ENCODE peak calls at places on chromosome 2, in four cellular contexts. G is adrenal gland, R is endothelial cell of umbilical vein, Z is gastrocnemius medialis. Q is an unnamed sample.

GRCh38 chr2:238720232-238720672 is 127.6 kb upstream of the TWIST2 start:
- DNase-seq in G (peak; percentile 64), R (peak; percentile 29), Z (no peak), Q (no peak)

GRCh38 chr2:228938629-228939028 is 332.5 kb downstream of the PID1 start:
- DNase-seq in G (no peak), R (no peak), Z (no peak), Q (no peak)

GRCh38 chr2:158618859-158619490 is 162.2 kb downstream of the PKP4 start:
- DNase-seq in G (no peak), R (no peak), Z (no peak), Q (no peak)

GRCh38 chr2:148754864-148755263 is 110.3 kb downstream of the EPC2 start:
- DNase-seq in G (no peak), R (no peak), Z (no peak), Q (no peak)

GRCh38 chr2:237254369-237254861 is 159.5 kb downstream of the COL6A3 start:
- DNase-seq in G (no peak), R (no peak), Z (no peak), Q (no peak)

GRCh38 chr2:31469648-31470047 is 55.1 kb upstream of the XDH start:
- DNase-seq in G (no peak), R (no peak), Z (no peak), Q (no peak)

GRCh38 chr2:42999391-42999811 is 207.0 kb upstream of the HAAO start:
- DNase-seq in G (peak; percentile 8), R (no peak), Z (no peak), Q (peak; percentile 69)

GRCh38 chr2:156481295-156481694 is 45.1 kb downstream of the GPD2 start:
- DNase-seq in G (no peak), R (no peak), Z (no peak), Q (no peak)

GRCh38 chr2:212548459-212548815 is 9.8 kb upstream of the ERBB4 start:
- DNase-seq in G (peak; percentile 30), R (peak; percentile 54), Z (no peak), Q (no peak)

GRCh38 chr2:69578201-69578555 is 65.4 kb downstream of the AAK1 start:
- DNase-seq in G (no peak), R (no peak), Z (peak; percentile 59), Q (no peak)

GRCh38 chr2:121018136-121019057 is 266.6 kb downstream of the TFCP2L1 start:
- DNase-seq in G (peak; percentile 22), R (no peak), Z (no peak), Q (no peak)

GRCh38 chr2:47654790-47655562 is 128.0 kb upstream of the MSH6 start:
- DNase-seq in G (no peak), R (no peak), Z (no peak), Q (no peak)

GRCh38 chr2:217901826-217902225 is 101.0 kb downstream of the TNS1 start:
- DNase-seq in G (peak; percentile 78), R (no peak), Z (no peak), Q (no peak)

GRCh38 chr2:240579771-240580614 is 6.5 kb upstream of the CAPN10 start:
- DNase-seq in G (peak; percentile 90), R (no peak), Z (no peak), Q (no peak)

GRCh38 chr2:7225848-7226247 is 308.6 kb downstream of the RNF144A start:
- DNase-seq in G (no peak), R (no peak), Z (no peak), Q (no peak)

GRCh38 chr2:196208915-196209314 is 37.5 kb upstream of the STK17B start:
- DNase-seq in G (no peak), R (no peak), Z (no peak), Q (no peak)

GRCh38 chr2:76279142-76279541 is 568.4 kb upstream of the GCFC2 start:
- DNase-seq in G (no peak), R (no peak), Z (no peak), Q (no peak)

GRCh38 chr2:136131484-136131960 is 13.6 kb upstream of the CXCR4 start:
- DNase-seq in G (no peak), R (no peak), Z (no peak), Q (no peak)

GRCh38 chr2:134609924-134610498 is 108.8 kb downstream of the TMEM163 start:
- DNase-seq in G (peak; percentile 28), R (no peak), Z (no peak), Q (no peak)

GRCh38 chr2:215435261-215435808 is 533 bp downstream of the FN1 start:
- DNase-seq in G (no peak), R (peak; percentile 45), Z (no peak), Q (peak; percentile 81)

GRCh38 chr2:168120310-168120709 is 127.1 kb downstream of the STK39 start:
- DNase-seq in G (no peak), R (no peak), Z (no peak), Q (no peak)

GRCh38 chr2:181474227-181474626 is 17.0 kb downstream of the ITGA4 start:
- DNase-seq in G (no peak), R (no peak), Z (no peak), Q (no peak)

GRCh38 chr2:189252991-189253680 is 73.6 kb upstream of the COL5A2 start:
- DNase-seq in G (no peak), R (peak; percentile 26), Z (no peak), Q (no peak)

GRCh38 chr2:1731512-1731962 is 12.8 kb downstream of the PXDN start:
- DNase-seq in G (no peak), R (no peak), Z (no peak), Q (peak; percentile 65)

GRCh38 chr2:68110102-68110501 is 47.3 kb upstream of the C1D start:
- DNase-seq in G (no peak), R (no peak), Z (no peak), Q (no peak)

GRCh38 chr2:96308248-96308647 is 2.9 kb upstream of the SNRNP200 start:
- DNase-seq in G (no peak), R (no peak), Z (no peak), Q (no peak)

GRCh38 chr2:20370191-20370590 is 19.5 kb upstream of the PUM2 start:
- DNase-seq in G (peak; percentile 40), R (no peak), Z (no peak), Q (no peak)

GRCh38 chr2:16546128-16546754 is 119.4 kb downstream of the CYRIA start:
- DNase-seq in G (peak; percentile 28), R (peak; percentile 40), Z (no peak), Q (no peak)

GRCh38 chr2:20457027-20457426 is 10.2 kb downstream of the RHOB start:
- DNase-seq in G (peak; percentile 12), R (peak; percentile 30), Z (no peak), Q (no peak)

GRCh38 chr2:151882786-151883445 is 54.7 kb upstream of the ARL5A start:
- DNase-seq in G (no peak), R (no peak), Z (no peak), Q (no peak)

GRCh38 chr2:99729104-99729503 is 239.3 kb upstream of the REV1 start:
- DNase-seq in G (no peak), R (no peak), Z (no peak), Q (no peak)

GRCh38 chr2:28321426-28321825 is 71.2 kb upstream of the FOSL2 start:
- DNase-seq in G (peak; percentile 11), R (no peak), Z (no peak), Q (no peak)

GRCh38 chr2:142734231-142734630 is 143.2 kb upstream of the KYNU start:
- DNase-seq in G (no peak), R (no peak), Z (no peak), Q (no peak)

GRCh38 chr2:8389373-8390108 is 292.3 kb upstream of the ID2 start:
- DNase-seq in G (no peak), R (no peak), Z (no peak), Q (no peak)

GRCh38 chr2:88757025-88757424 is 65.6 kb downstream of the RPIA start:
- DNase-seq in G (no peak), R (no peak), Z (no peak), Q (no peak)

GRCh38 chr2:68237976-68238580 is 14.3 kb downstream of the PPP3R1 start:
- DNase-seq in G (no peak), R (peak; percentile 29), Z (no peak), Q (no peak)

GRCh38 chr2:156110890-156111289 is 221.6 kb downstream of the NR4A2 start:
- DNase-seq in G (no peak), R (no peak), Z (no peak), Q (no peak)

GRCh38 chr2:44295636-44296359 is 20.5 kb downstream of the SLC3A1 start:
- DNase-seq in G (no peak), R (no peak), Z (no peak), Q (no peak)

GRCh38 chr2:131039535-131039907 is 53.7 kb downstream of the FAM168B start:
- DNase-seq in G (no peak), R (no peak), Z (no peak), Q (peak; percentile 73)

GRCh38 chr2:136025057-136025973 is 39.9 kb upstream of the DARS1 start:
- DNase-seq in G (peak; percentile 56), R (peak; percentile 43), Z (no peak), Q (no peak)

DNA sequence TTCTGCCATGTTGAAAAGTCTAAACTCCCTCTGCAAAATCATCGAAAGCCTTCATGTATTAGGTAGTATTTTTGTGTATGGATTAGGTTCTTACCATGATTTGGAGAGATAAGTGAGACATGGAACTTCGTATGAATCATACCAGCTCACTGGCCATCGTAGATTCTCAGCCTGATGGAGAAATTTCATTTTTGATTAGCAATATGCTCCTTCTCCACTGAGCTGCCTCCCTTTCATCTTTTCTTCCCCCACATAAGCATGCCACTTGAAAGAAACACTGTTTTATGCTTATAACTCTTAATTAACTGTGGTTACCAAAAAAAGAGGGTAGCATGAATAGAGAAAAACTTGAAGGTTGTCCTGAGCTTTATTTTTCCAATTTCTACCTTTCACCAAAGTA is 111.9 kb downstream of the NCK2 start:
- DNase-seq in G (no peak), R (no peak), Z (no peak), Q (no peak)
- H3K4me1 ChIP-seq in G (peaks cover 4% of the 10 kb centered on the region), R (no peaks in the 10 kb centered on the region), Z (peaks cover 4% of the 10 kb centered on the region), Q (peaks cover 49% of the 10 kb centered on the region)

GRCh38 chr2:179855673-179856072 is 5.7 kb downstream of the ZNF385B start:
- DNase-seq in G (no peak), R (no peak), Z (no peak), Q (no peak)
- TF ChIP-seq POLR2A in G (no peak), R (no peak), Z (no peak), Q (no peak)

GRCh38 chr2:105804266-105804665 is 59.6 kb downstream of the NCK2 start:
- DNase-seq in G (no peak), R (no peak), Z (no peak), Q (no peak)
- H3K4me1 ChIP-seq in G (peaks cover 45% of the 10 kb centered on the region), R (no peaks in the 10 kb centered on the region), Z (peaks cover 35% of the 10 kb centered on the region), Q (peaks cover 47% of the 10 kb centered on the region)

GRCh38 chr2:190987938-190988337 is 26.0 kb downstream of the STAT1 start:
- DNase-seq in G (no peak), R (no peak), Z (no peak), Q (no peak)
- TF ChIP-seq POLR2A in G (no peak), R (no peak), Z (no peak), Q (no peak)

DNA sequence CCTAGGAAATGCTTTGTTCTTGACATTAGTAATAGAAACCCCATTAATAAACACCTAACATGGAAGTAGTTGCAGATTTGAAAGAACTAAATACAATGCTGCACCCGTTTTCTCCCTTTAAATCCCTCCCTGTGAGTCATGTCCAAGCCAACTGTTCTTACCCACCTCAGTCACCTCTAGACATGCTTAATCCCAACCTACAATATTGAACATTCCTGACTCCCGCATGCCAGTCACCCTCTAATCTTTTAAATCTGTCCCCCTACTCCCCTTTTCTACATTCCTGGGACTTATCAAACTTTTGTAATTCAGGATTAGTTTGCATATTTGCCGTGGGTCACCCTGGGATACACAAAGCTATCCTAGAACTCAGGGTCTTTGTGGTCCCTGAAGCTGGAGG is 374.6 kb downstream of the IRS1 start:
- DNase-seq in G (no peak), R (no peak), Z (no peak), Q (no peak)
- H3K4me1 ChIP-seq in G (no peaks in the 10 kb centered on the region), R (no peaks in the 10 kb centered on the region), Z (peaks cover 18% of the 10 kb centered on the region), Q (peaks cover 5% of the 10 kb centered on the region)